ENCODE peak calls at places on chromosomes 4 and X, in five cellular contexts. E is GM12878, R is SK-N-SH, B is K562, K is HepG2. D is an unnamed sample.

GRCh38 chrX:69025802-69026301 is 139.4 kb downstream of the PJA1 start:
- DNase-seq in E (no peak), R (no peak), B (no peak), K (no peak), D (no peak)

GRCh38 chr4:139685180-139685579 is 19.6 kb downstream of the MGST2 start:
- DNase-seq in E (no peak), R (no peak), B (no peak), K (no peak), D (no peak)

GRCh38 chrX:19381326-19381725 is 37.6 kb downstream of the PDHA1 start:
- DNase-seq in E (no peak), R (no peak), B (no peak), K (no peak), D (no peak)

GRCh38 chrX:110741213-110741796 is 54.3 kb downstream of the CHRDL1 start:
- DNase-seq in E (no peak), R (no peak), B (no peak), K (no peak), D (no peak)

GRCh38 chr4:24630937-24631336 is 46.6 kb upstream of the DHX15 start:
- DNase-seq in E (no peak), R (no peak), B (no peak), K (peak), D (no peak)

GRCh38 chr4:163331629-163332360 is 601 bp downstream of the NPY1R start:
- DNase-seq in E (no peak), R (peak), B (no peak), K (no peak), D (no peak)

GRCh38 chr4:5812506-5813229 is 80.2 kb downstream of the CRMP1 start:
- DNase-seq in E (no peak), R (peak), B (peak), K (peak), D (peak)

GRCh38 chr4:48024522-48024921 is 8.0 kb downstream of the NIPAL1 start:
- DNase-seq in E (no peak), R (no peak), B (no peak), K (no peak), D (no peak)

GRCh38 chr4:128384091-128384520 is 96.5 kb upstream of the PGRMC2 start:
- DNase-seq in E (no peak), R (no peak), B (no peak), K (no peak), D (no peak)

GRCh38 chr4:40718571-40718970 is 31.2 kb upstream of the NSUN7 start:
- DNase-seq in E (no peak), R (no peak), B (no peak), K (no peak), D (no peak)

GRCh38 chrX:1903380-1903935 is 288.6 kb downstream of the ASMT start:
- DNase-seq in E (no peak), R (no peak), B (no peak), K (peak), D (peak)

GRCh38 chr4:140718240-140718639 is 37.9 kb downstream of the TBC1D9 start:
- DNase-seq in E (no peak), R (no peak), B (no peak), K (no peak), D (no peak)

GRCh38 chr4:156971168-156971601 is 414 bp downstream of the PDGFC start:
- DNase-seq in E (no peak), R (peak), B (no peak), K (no peak), D (no peak)

GRCh38 chr4:156968479-156968984 is 3.1 kb downstream of the PDGFC start:
- DNase-seq in E (no peak), R (peak), B (peak), K (peak), D (peak)

GRCh38 chr4:156971623-156972369 is at the start of gene PDGFC:
- DNase-seq in E (no peak), R (peak), B (peak), K (peak), D (no peak)

GRCh38 chr4:156970501-156971167 is 965 bp downstream of the PDGFC start:
- DNase-seq in E (no peak), R (peak), B (no peak), K (peak), D (no peak)

DNA sequence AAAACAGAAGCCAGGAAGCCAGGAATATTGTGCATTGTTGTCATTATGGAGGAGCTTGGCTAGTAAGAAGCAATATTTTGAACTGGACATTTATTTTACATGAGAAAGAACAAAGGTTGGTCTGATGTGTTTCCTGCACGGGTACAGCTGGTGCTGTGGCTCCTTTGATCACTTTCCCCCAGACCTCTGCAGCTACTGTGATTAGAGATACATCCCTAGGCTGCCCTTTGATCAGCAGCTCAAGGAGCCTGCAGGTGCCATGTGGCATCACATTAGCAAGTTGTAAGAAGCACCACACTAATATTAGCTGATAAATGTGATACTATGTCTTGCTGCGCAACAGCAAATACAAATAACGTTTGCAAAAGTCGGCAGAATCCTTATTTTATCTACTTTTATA is 2.5 kb downstream of the PDGFC start:
- DNase-seq in E (no peak), R (no peak), B (no peak), K (no peak), D (no peak)
- TF ChIP-seq ZBTB33 in E (no peak), R (no peak), B (no peak), K (no peak), D (no peak)

GRCh38 chrX:146238173-146238572 is 420.5 kb downstream of the SLITRK2 start:
- DNase-seq in E (no peak), R (no peak), B (no peak), K (no peak), D (no peak)

GRCh38 chrX:146241902-146242301 is 424.3 kb downstream of the SLITRK2 start:
- DNase-seq in E (no peak), R (no peak), B (no peak), K (no peak), D (no peak)

GRCh38 chrX:146243071-146243470 is 425.4 kb downstream of the SLITRK2 start:
- DNase-seq in E (no peak), R (no peak), B (no peak), K (no peak), D (no peak)
- TF ChIP-seq ZBTB33 in E (no peak), R (no peak), B (no peak), K (no peak), D (no peak)

GRCh38 chrX:45719751-45720501 is 519.2 kb upstream of the DIPK2B start:
- DNase-seq in E (no peak), R (no peak), B (no peak), K (no peak), D (no peak)

GRCh38 chrX:45718676-45719075 is 518.0 kb upstream of the DIPK2B start:
- DNase-seq in E (no peak), R (no peak), B (no peak), K (no peak), D (no peak)

GRCh38 chrX:45715787-45716186 is 515.1 kb upstream of the DIPK2B start:
- DNase-seq in E (no peak), R (no peak), B (no peak), K (no peak), D (no peak)

GRCh38 chrX:45714864-45715263 is 514.2 kb upstream of the DIPK2B start:
- DNase-seq in E (peak), R (no peak), B (no peak), K (no peak), D (peak)

DNA sequence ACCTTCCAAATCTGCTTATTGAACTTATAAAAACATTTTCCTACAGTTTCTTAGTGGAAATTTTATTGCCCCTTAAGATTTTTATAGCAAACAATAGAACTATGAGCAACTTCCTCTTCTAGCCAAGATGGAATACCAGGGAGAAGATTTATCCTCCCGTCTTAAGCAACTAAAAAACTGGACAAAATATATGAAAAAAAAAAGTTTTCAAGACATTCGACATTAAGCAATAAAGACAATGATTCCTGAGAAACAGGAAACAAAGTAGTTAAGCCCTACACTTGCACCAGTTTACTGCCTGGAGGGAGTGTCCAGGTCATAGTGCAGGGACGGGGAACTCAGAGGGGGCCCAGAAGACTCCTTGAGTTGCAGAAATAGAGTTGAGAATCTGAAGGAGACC is 516.1 kb upstream of the DIPK2B start:
- DNase-seq in E (no peak), R (no peak), B (no peak), K (no peak), D (no peak)
- TF ChIP-seq ZBTB33 in E (no peak), R (no peak), B (no peak), K (no peak), D (no peak)

GRCh38 chrX:132488092-132488749 is 617 bp downstream of the MBNL3 start:
- DNase-seq in E (no peak), R (no peak), B (no peak), K (no peak), D (no peak)

GRCh38 chrX:132490086-132490419 is 1.2 kb upstream of the MBNL3 start:
- DNase-seq in E (no peak), R (no peak), B (no peak), K (peak), D (no peak)

GRCh38 chrX:132489256-132490085 is 633 bp upstream of the MBNL3 start:
- DNase-seq in E (no peak), R (peak), B (no peak), K (no peak), D (no peak)

GRCh38 chrX:132491191-132491590 is 2.4 kb upstream of the MBNL3 start:
- DNase-seq in E (no peak), R (no peak), B (no peak), K (peak), D (no peak)

DNA sequence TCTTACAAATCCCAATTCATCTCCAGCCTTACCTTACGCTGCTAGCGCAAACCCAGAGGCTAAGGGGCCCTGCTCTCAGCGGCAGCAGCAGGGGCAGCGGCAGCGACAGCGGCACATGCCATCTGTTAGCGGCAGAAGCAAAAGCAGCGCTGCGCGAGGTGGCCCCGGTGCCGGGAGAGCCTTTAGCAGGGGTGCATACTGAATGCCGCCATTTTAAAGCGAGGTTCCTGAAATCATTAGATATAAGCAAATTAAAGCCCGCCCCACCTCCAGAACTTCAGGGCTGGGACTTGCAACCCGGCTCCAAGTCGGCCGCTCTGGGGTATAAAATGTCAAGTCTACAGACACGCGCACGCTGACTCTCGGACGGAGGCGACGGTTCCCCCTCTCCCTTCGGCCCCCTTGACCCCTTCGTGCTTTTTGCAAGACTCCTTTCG is at the start of gene MBNL3:
- DNase-seq in E (no peak), R (peak), B (no peak), K (peak), D (no peak)
- TF ChIP-seq ZBTB33 in E (no peak), R (no peak), B (no peak), K (no peak), D (no peak)

GRCh38 chrX:96435636-96436035 is 249.0 kb upstream of the DIAPH2 start:
- DNase-seq in E (no peak), R (no peak), B (no peak), K (no peak), D (no peak)
- TF ChIP-seq ZBTB33 in E (no peak), R (no peak), B (no peak), K (no peak), D (no peak)

GRCh38 chrX:134711135-134711941 is 53.1 kb upstream of the PLAC1 start:
- DNase-seq in E (no peak), R (peak), B (no peak), K (no peak), D (no peak)
- TF ChIP-seq ZBTB33 in E (no peak), R (no peak), B (no peak), K (no peak), D (no peak)

DNA sequence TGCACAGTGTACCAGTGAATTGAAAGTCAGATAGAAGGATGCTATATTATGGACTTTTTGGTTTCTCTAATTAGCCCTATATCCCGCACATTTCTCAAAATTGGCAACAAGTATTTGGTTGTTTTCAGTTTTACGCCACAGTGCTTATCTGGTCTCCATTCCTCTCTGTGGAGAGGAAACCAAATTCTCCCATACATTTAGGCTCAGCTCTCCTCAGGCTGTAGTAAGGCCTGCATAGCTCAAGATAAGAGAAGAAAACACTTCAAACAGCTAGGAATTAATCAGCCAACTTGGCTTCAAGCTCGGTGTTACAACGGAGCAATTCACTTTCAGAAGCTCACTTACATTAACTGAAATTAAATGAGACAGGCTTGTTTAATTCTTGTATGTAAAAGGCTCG is 263.2 kb downstream of the PDHA2 start:
- DNase-seq in E (no peak), R (no peak), B (no peak), K (no peak), D (no peak)
- TF ChIP-seq ZBTB33 in E (no peak), R (no peak), B (no peak), K (no peak), D (no peak)